ENCODE peak calls at places on chromosomes 7 and 10, in ten cellular contexts. Z, Y, I, V, J, U, Q, W, O and N are unnamed samples.
A peak's percentile ranks its signal among the peaks of the same experiment; 100 is the strongest.

GRCh38 chr7:7536396-7537019 is 835 bp upstream of the COL28A1 start:
- DNase-seq in W (no peak), O (no peak), Y (no peak), Z (no peak), Q (no peak), I (no peak), J (no peak), U (no peak), V (no peak), N (no peak)

GRCh38 chr7:104758504-104758903 is 255.5 kb upstream of the KMT2E start:
- DNase-seq in V (no peak), I (no peak), O (no peak), W (no peak), Z (no peak), Q (no peak), U (no peak), Y (no peak), J (no peak), N (no peak)

GRCh38 chr10:120969219-120969645 is 118.1 kb downstream of the WDR11 start:
- DNase-seq in W (no peak), V (no peak), Q (peak; percentile 40), U (no peak), I (no peak), O (no peak), Y (no peak), Z (no peak), J (no peak), N (no peak)

GRCh38 chr7:144004703-144005102 is 4.6 kb downstream of the OR6B1 start:
- DNase-seq in Z (no peak), Y (no peak), Q (no peak), U (no peak), I (no peak), J (no peak), O (no peak), V (no peak), W (no peak), N (no peak)

GRCh38 chr7:155352753-155353115 is 55.1 kb downstream of the INSIG1 start:
- DNase-seq in O (no peak), J (no peak), I (no peak), Y (no peak), Q (no peak), Z (no peak), V (no peak), W (no peak), U (no peak), N (no peak)

GRCh38 chr7:2151801-2152612 is 80.7 kb downstream of the MAD1L1 start:
- DNase-seq in Q (no peak), I (no peak), W (no peak), Z (no peak), U (no peak), J (no peak), O (no peak), V (no peak), Y (no peak), N (no peak)

GRCh38 chr7:26958834-26959233 is 94.4 kb upstream of the SKAP2 start:
- DNase-seq in W (no peak), Y (no peak), Q (no peak), V (peak; percentile 94), I (no peak), Z (no peak), J (no peak), U (no peak), O (no peak), N (no peak)

GRCh38 chr7:101550641-101551531 is 78.2 kb downstream of the MYL10 start:
- DNase-seq in Y (peak; percentile 7), W (no peak), O (peak; percentile 3), Z (peak; percentile 55), J (peak; percentile 36), Q (no peak), U (no peak), V (no peak), I (no peak), N (no peak)

GRCh38 chr10:15439381-15439837 is 68.3 kb upstream of the FAM171A1 start:
- DNase-seq in O (peak; percentile 19), Y (peak; percentile 75), V (peak; percentile 11), Q (no peak), Z (no peak), J (no peak), W (no peak), I (peak; percentile 51), U (peak; percentile 91), N (no peak)

GRCh38 chr10:49568235-49568634 is 29.3 kb upstream of the ERCC6 start:
- DNase-seq in W (no peak), V (peak; percentile 11), I (no peak), J (no peak), U (no peak), Z (no peak), O (no peak), Y (no peak), Q (peak; percentile 71), N (peak; percentile 28)

GRCh38 chr10:27819781-27820531 is 74.3 kb upstream of the MKX start:
- DNase-seq in W (no peak), U (no peak), I (no peak), V (peak; percentile 66), Z (no peak), Q (no peak), Y (peak; percentile 68), J (no peak), O (no peak), N (no peak)

GRCh38 chr10:30763933-30764332 is 134.4 kb upstream of the LYZL2 start:
- DNase-seq in Z (no peak), I (peak; percentile 25), U (no peak), J (no peak), O (peak; percentile 54), W (no peak), Y (no peak), V (no peak), Q (peak; percentile 35), N (no peak)

GRCh38 chr10:30765022-30765610 is 135.6 kb upstream of the LYZL2 start:
- DNase-seq in U (no peak), Y (no peak), Q (no peak), J (no peak), V (no peak), W (no peak), Z (no peak), I (no peak), O (no peak), N (no peak)

GRCh38 chr10:30759423-30759822 is 129.9 kb upstream of the LYZL2 start:
- DNase-seq in Q (no peak), Z (no peak), I (no peak), O (no peak), U (no peak), J (no peak), Y (no peak), W (no peak), V (peak; percentile 84), N (no peak)

GRCh38 chr10:30765611-30766010 is 136.1 kb upstream of the LYZL2 start:
- DNase-seq in O (no peak), W (no peak), J (no peak), I (no peak), Q (no peak), Y (no peak), Z (no peak), V (no peak), U (no peak), N (no peak)

GRCh38 chr10:30762620-30763019 is 133.1 kb upstream of the LYZL2 start:
- DNase-seq in Z (no peak), U (no peak), J (no peak), Q (no peak), W (no peak), V (no peak), Y (no peak), I (no peak), O (no peak), N (no peak)
- TF ChIP-seq CTCF in Z (no peak), U (no peak), J (no peak), Q (no peak), W (no peak), V (no peak), Y (no peak), I (no peak), O (no peak), N (no peak)

DNA sequence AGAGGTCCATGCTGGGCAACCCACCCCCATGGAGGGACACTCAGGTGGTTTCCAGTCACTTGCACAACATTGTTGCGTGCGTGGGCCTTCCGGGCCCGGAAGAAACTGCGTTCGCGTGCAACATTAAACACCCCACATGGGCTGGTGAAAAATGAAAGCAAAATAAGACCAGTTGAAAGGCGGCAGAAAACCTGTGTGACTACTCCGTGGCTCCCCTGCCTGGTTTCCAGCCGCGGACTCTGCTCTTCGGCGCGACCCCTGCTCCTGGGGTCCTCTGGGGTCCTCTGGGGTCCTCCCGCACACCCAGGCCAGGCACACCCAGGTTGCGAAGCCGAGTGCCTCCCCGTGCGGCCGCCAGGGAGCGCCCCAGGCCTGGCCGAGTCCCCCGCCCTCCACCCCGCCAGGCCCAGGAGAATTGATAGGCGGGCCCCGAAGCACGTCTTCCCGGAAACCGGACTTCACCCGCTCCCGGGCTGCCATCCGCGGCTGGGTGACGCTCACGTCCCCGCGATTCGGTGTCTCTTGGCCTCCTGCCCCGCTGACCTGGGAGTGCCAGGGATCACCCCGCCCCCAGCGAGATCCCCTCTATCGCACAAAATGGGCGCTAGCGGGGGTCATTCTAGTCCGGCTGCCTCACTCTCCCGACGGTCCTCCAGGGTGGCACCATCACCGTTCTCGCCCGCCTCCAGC is 1.9 kb upstream of the SH2D4B start:
- DNase-seq in Q (peak; percentile 93), V (no peak), Y (peak; percentile 50), U (no peak), J (no peak), Z (no peak), I (peak; percentile 72), O (peak; percentile 85), W (peak; percentile 89), N (peak; percentile 90)
- TF ChIP-seq CTCF in Q (peak; percentile 94), V (no peak), Y (peak; percentile 20), U (peak; percentile 80), J (peak; percentile 58), Z (peak; percentile 62), I (peak; percentile 40), O (peak; percentile 79), W (peak; percentile 87), N (peak; percentile 65)

GRCh38 chr7:51006483-51007235 is 224.0 kb upstream of the GRB10 start:
- DNase-seq in W (no peak), Y (no peak), O (no peak), Q (no peak), U (no peak), I (no peak), J (no peak), Z (no peak), V (no peak), N (no peak)

GRCh38 chr7:51005074-51005473 is 222.4 kb upstream of the GRB10 start:
- DNase-seq in W (no peak), J (no peak), O (no peak), Y (no peak), I (no peak), V (no peak), U (no peak), Z (no peak), Q (no peak), N (no peak)

GRCh38 chr7:51000956-51001355 is 218.3 kb upstream of the GRB10 start:
- DNase-seq in Z (no peak), W (no peak), O (no peak), U (no peak), V (no peak), Q (no peak), I (no peak), J (no peak), Y (no peak), N (no peak)
- TF ChIP-seq CTCF in Z (peak; percentile 24), W (no peak), O (no peak), U (no peak), V (no peak), Q (no peak), I (no peak), J (no peak), Y (no peak), N (no peak)

DNA sequence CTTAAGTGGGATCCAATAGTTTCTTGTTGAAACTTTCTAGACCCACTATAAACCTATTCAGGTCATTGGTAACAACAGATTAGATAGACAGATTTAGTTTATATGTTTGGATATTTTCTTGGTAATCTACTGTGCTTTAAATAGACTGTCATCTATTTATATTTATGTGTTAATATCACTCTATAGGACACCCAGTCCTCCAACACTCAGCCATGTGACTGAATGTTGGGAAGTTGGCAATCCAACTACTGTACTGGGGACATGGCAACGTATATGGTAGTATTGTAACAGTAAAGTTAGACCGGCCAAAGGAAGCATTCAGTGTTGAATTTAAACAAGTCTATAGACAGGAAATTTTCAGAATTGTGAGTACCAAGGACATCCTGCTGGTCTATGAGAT is 42.6 kb upstream of the HECTD2 start:
- DNase-seq in J (no peak), I (no peak), W (no peak), U (no peak), Z (no peak), Q (no peak), V (no peak), Y (no peak), O (no peak), N (no peak)
- TF ChIP-seq CTCF in J (no peak), I (no peak), W (no peak), U (no peak), Z (no peak), Q (no peak), V (no peak), Y (no peak), O (no peak), N (no peak)